ENCODE peak calls at places on chromosomes 7 and 10, in six cellular contexts. H is mesenchymal stem cell, M is mammary epithelial cell, W is fibroblast of lung, C is adipocyte, U is GM12878. Z is an unnamed sample.

GRCh38 chr7:94602181-94602580 is 53.8 kb downstream of the SGCE start:
- DNase-seq in U (no peak), C (no peak), W (no peak), M (no peak), H (no peak), Z (no peak)

GRCh38 chr7:116524609-116525297 is at the start of gene CAV1:
- DNase-seq in M (peak; percentile 98), U (no peak), W (peak; percentile 93), C (peak; percentile 97), H (peak; percentile 93), Z (peak; percentile 87)

GRCh38 chr10:79111846-79112614 is 43.3 kb downstream of the ZMIZ1 start:
- DNase-seq in U (no peak), C (no peak), M (no peak), W (no peak), H (no peak), Z (no peak)

GRCh38 chr7:117086788-117087187 is 133.5 kb downstream of the ST7 start:
- DNase-seq in M (no peak), W (peak; percentile 67), C (no peak), H (peak; percentile 35), U (no peak), Z (no peak)

GRCh38 chr10:484441-484924 is 205.0 kb downstream of the DIP2C start:
- DNase-seq in C (peak; percentile 88), M (no peak), H (peak; percentile 57), U (no peak), W (peak; percentile 62), Z (peak; percentile 52)

GRCh38 chr7:106260136-106260561 is 24.6 kb downstream of the NAMPT start:
- DNase-seq in W (peak; percentile 69), H (no peak), C (no peak), U (no peak), M (no peak), Z (no peak)

GRCh38 chr10:123512881-123513822 is 153.0 kb upstream of the GPR26 start:
- DNase-seq in M (no peak), W (no peak), C (peak; percentile 0), U (no peak), H (no peak), Z (no peak)

GRCh38 chr10:79238606-79239005 is 108.7 kb upstream of the PPIF start:
- DNase-seq in M (peak; percentile 37), U (no peak), C (no peak), H (no peak), W (peak; percentile 68), Z (no peak)

GRCh38 chr7:149804106-149804505 is 30.7 kb upstream of the ZNF467 start:
- DNase-seq in C (no peak), U (no peak), M (no peak), W (no peak), H (no peak), Z (no peak)

GRCh38 chr10:45580781-45581496 is 91.6 kb downstream of the ZFAND4 start:
- DNase-seq in U (peak; percentile 43), M (no peak), C (no peak), H (no peak), W (no peak), Z (no peak)

GRCh38 chr7:9226500-9226899 is 793.1 kb downstream of the NXPH1 start:
- DNase-seq in H (no peak), W (no peak), C (no peak), M (no peak), U (no peak), Z (no peak)

GRCh38 chr7:75776295-75776971 is 4.4 kb upstream of the CCL26 start:
- DNase-seq in H (peak; percentile 84), W (peak; percentile 98), C (peak; percentile 64), M (peak; percentile 54), U (peak; percentile 55), Z (peak; percentile 79)

GRCh38 chr10:86347856-86348255 is 18.7 kb downstream of the GRID1 start:
- DNase-seq in H (no peak), M (no peak), W (no peak), U (no peak), C (no peak), Z (no peak)

GRCh38 chr10:118290471-118290995 is 51.6 kb downstream of the FAM204A start:
- DNase-seq in U (no peak), M (peak; percentile 90), H (no peak), W (no peak), C (no peak), Z (no peak)

GRCh38 chr7:40845959-40846358 is 711.2 kb downstream of the SUGCT start:
- DNase-seq in H (no peak), C (no peak), U (no peak), W (no peak), M (no peak), Z (no peak)

GRCh38 chr7:44064791-44065430 is 456 bp downstream of the PGAM2 start:
- DNase-seq in M (no peak), W (no peak), H (no peak), U (no peak), C (no peak), Z (no peak)

GRCh38 chr7:79452495-79453265 is 787 bp downstream of the MAGI2 start:
- DNase-seq in W (peak; percentile 14), M (no peak), U (no peak), C (peak; percentile 53), H (peak; percentile 60), Z (no peak)

GRCh38 chr7:17058568-17058967 is 176.8 kb upstream of the AGR3 start:
- DNase-seq in C (peak; percentile 63), W (peak; percentile 47), M (peak; percentile 34), H (no peak), U (no peak), Z (no peak)

GRCh38 chr7:5584821-5585220 is 161.2 kb upstream of the TNRC18 start:
- DNase-seq in M (no peak), C (no peak), W (no peak), H (peak; percentile 63), U (no peak), Z (no peak)

GRCh38 chr7:91289633-91290260 is 25.5 kb downstream of the FZD1 start:
- DNase-seq in U (no peak), C (no peak), H (no peak), M (peak; percentile 12), W (no peak), Z (no peak)

GRCh38 chr10:131730771-131731497 is 169.9 kb upstream of the PPP2R2D start:
- DNase-seq in C (no peak), M (no peak), H (no peak), W (no peak), U (no peak), Z (no peak)

GRCh38 chr10:5493698-5494097 is 5.7 kb downstream of the CALML5 start:
- DNase-seq in U (no peak), H (no peak), W (no peak), M (no peak), C (no peak), Z (no peak)

GRCh38 chr10:107022600-107023354 is 141.7 kb downstream of the SORCS1 start:
- DNase-seq in U (no peak), M (no peak), W (no peak), H (no peak), C (peak; percentile 65), Z (no peak)

GRCh38 chr7:131190146-131190545 is 137.5 kb upstream of the MKLN1 start:
- DNase-seq in C (peak; percentile 62), M (no peak), W (no peak), U (no peak), H (peak; percentile 82), Z (no peak)

GRCh38 chr10:43461950-43462349 is 25.0 kb downstream of the ZNF487 start:
- DNase-seq in H (peak; percentile 84), C (peak; percentile 96), M (peak; percentile 62), U (no peak), W (peak; percentile 69), Z (peak; percentile 30)

GRCh38 chr7:80851896-80852476 is 66.9 kb downstream of the SEMA3C start:
- DNase-seq in M (peak; percentile 57), W (peak; percentile 78), H (peak; percentile 78), U (no peak), C (peak; percentile 76), Z (no peak)

GRCh38 chr10:46301721-46302479 is 15.1 kb downstream of the ANTXRL start:
- DNase-seq in M (no peak), U (no peak), C (no peak), H (no peak), W (no peak), Z (no peak)

GRCh38 chr10:649798-650690 is 39.4 kb downstream of the DIP2C start:
- DNase-seq in W (no peak), C (no peak), U (no peak), M (no peak), H (peak; percentile 45), Z (no peak)

GRCh38 chr7:2527505-2528464 is 8.2 kb downstream of the LFNG start:
- DNase-seq in C (peak; percentile 81), U (no peak), H (peak; percentile 75), M (peak; percentile 52), W (peak; percentile 82), Z (no peak)

GRCh38 chr7:17674166-17674955 is 265.9 kb downstream of the SNX13 start:
- DNase-seq in C (no peak), H (no peak), M (peak; percentile 94), W (no peak), U (no peak), Z (no peak)

GRCh38 chr10:117945651-117946050 is 101.1 kb downstream of the RAB11FIP2 start:
- DNase-seq in U (no peak), M (no peak), C (no peak), W (no peak), H (no peak), Z (no peak)

GRCh38 chr7:64183827-64184372 is 23.1 kb upstream of the ZNF735 start:
- DNase-seq in H (no peak), W (no peak), U (no peak), M (no peak), C (no peak), Z (no peak)
- H3K9me3 ChIP-seq in H (peaks cover 32% of the 10 kb centered on the region), W (no peaks in the 10 kb centered on the region), U (no peaks in the 10 kb centered on the region), M (peaks cover 52% of the 10 kb centered on the region), C (peaks cover 12% of the 10 kb centered on the region), Z (no peaks in the 10 kb centered on the region)

DNA sequence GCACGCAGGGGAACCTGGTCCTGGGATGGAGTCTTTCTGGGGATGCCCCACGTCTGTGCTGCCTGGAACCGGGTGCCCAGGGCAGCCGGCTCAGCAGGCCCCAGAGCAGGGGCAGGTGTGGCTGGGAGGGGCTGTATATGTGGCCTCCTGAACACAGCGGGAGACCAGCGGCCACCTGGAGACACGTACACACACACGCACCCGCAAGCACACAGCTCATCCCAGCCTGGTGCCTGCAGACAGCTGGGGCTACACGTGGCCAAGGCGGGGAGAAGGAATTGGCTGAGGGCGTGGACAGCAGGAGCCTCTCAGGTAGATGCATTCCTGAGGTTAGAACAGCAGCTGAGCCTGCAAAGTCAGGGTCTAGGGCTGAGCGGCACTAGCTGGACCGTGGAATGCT is 14.0 kb downstream of the ADAM8 start:
- DNase-seq in M (no peak), C (no peak), U (no peak), W (no peak), H (no peak), Z (no peak)
- H3K9ac ChIP-seq in M (peak overlapping the region; percentile 19), C (no peak overlapping the region), U (no peak overlapping the region), W (no peak overlapping the region), H (peak overlapping the region; percentile 55), Z (no peak overlapping the region)

DNA sequence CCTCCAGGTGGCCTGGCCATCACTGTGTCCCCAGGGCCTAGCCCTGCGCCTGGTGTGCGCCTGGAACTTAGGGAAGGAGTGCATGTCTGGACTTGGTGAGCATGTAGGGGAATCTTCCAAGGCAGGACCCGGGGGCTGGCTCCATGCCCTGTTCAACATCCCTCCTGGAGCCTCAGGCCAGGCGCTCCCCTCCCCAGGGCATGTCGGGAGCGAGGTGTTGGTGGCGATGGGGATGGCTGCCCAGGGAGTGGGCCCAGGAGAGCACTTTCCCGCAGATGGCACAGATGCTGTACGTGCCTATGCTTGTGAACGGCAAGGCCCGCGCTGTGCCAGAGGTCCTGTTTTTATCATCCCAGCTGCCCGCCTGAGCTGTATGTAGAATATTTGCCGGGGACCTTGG is 55.0 kb downstream of the CDH23 start:
- DNase-seq in C (no peak), W (no peak), H (no peak), M (no peak), U (no peak), Z (no peak)
- H3K9me3 ChIP-seq in C (peaks cover 5% of the 10 kb centered on the region), W (no peaks in the 10 kb centered on the region), H (no peaks in the 10 kb centered on the region), M (no peaks in the 10 kb centered on the region), U (no peaks in the 10 kb centered on the region), Z (no peaks in the 10 kb centered on the region)

GRCh38 chr10:102752266-102752930 is 8.7 kb downstream of the WBP1L start:
- DNase-seq in C (peak; percentile 94), H (peak; percentile 87), U (no peak), M (no peak), W (peak; percentile 96), Z (no peak)
- H3K9ac ChIP-seq in C (peak overlapping the region; percentile 79), H (peak overlapping the region; percentile 81), U (no peak overlapping the region), M (no peak overlapping the region), W (no peak overlapping the region), Z (no peak overlapping the region)